ENCODE peak calls at places on chromosomes 12 and 14, in ten cellular contexts. J, Q, P, T, L, K, Z, C, M and S are unnamed samples.

GRCh38 chr12:120914794-120915193 is 10.6 kb upstream of the SPPL3 start:
- DNase-seq in J (no peak), Q (no peak), P (no peak), T (no peak), L (no peak), K (no peak), Z (no peak), C (no peak), M (no peak), S (no peak)

GRCh38 chr14:52801014-52801708 is 9.8 kb upstream of the GNPNAT1 start:
- DNase-seq in J (peak), Q (no peak), P (no peak), T (no peak), L (no peak), K (no peak), Z (no peak), C (no peak), M (peak), S (peak)

GRCh38 chr12:51389302-51389999 is 1.8 kb downstream of the GALNT6 start:
- DNase-seq in J (peak), Q (no peak), P (no peak), T (peak), L (no peak), K (no peak), Z (no peak), C (peak), M (no peak), S (peak)

GRCh38 chr14:101235042-101235871 is 326.0 kb upstream of the DIO3 start:
- DNase-seq in J (peak), Q (peak), P (peak), T (peak), L (peak), K (peak), Z (no peak), C (peak), M (peak), S (peak)

GRCh38 chr12:91182664-91183455 is at the start of gene DCN:
- DNase-seq in J (peak), Q (no peak), P (no peak), T (no peak), L (no peak), K (no peak), Z (no peak), C (no peak), M (no peak), S (peak)

GRCh38 chr14:65938738-65939137 is 526.2 kb downstream of the FUT8 start:
- DNase-seq in J (no peak), Q (no peak), P (no peak), T (no peak), L (no peak), K (no peak), Z (no peak), C (no peak), M (no peak), S (no peak)

GRCh38 chr14:32980887-32981501 is 42.3 kb downstream of the NPAS3 start:
- DNase-seq in J (no peak), Q (no peak), P (no peak), T (no peak), L (no peak), K (no peak), Z (no peak), C (no peak), M (no peak), S (no peak)

GRCh38 chr12:132455565-132455964 is 34.4 kb upstream of the FBRSL1 start:
- DNase-seq in J (no peak), Q (no peak), P (no peak), T (no peak), L (no peak), K (no peak), Z (no peak), C (no peak), M (no peak), S (no peak)

GRCh38 chr14:31926123-31926522 is 151.0 kb upstream of the ARHGAP5 start:
- DNase-seq in J (peak), Q (no peak), P (peak), T (peak), L (peak), K (peak), Z (no peak), C (no peak), M (peak), S (no peak)

GRCh38 chr14:24150993-24151392 is 3.7 kb downstream of the RNF31 start:
- DNase-seq in J (no peak), Q (no peak), P (no peak), T (no peak), L (no peak), K (no peak), Z (no peak), C (no peak), M (no peak), S (no peak)

GRCh38 chr12:7141351-7142005 is 11.3 kb downstream of the CLSTN3 start:
- DNase-seq in J (no peak), Q (no peak), P (no peak), T (no peak), L (no peak), K (no peak), Z (no peak), C (no peak), M (no peak), S (no peak)

GRCh38 chr12:65699251-65699650 is 125.0 kb upstream of the HMGA2 start:
- DNase-seq in J (peak), Q (no peak), P (no peak), T (no peak), L (no peak), K (no peak), Z (no peak), C (no peak), M (peak), S (peak)

GRCh38 chr14:99321955-99322730 is 50.1 kb upstream of the BCL11B start:
- DNase-seq in J (no peak), Q (no peak), P (no peak), T (no peak), L (no peak), K (no peak), Z (no peak), C (no peak), M (no peak), S (no peak)

GRCh38 chr12:7602287-7602686 is 63.4 kb downstream of the APOBEC1 start:
- DNase-seq in J (peak), Q (no peak), P (no peak), T (no peak), L (no peak), K (no peak), Z (no peak), C (no peak), M (no peak), S (peak)

GRCh38 chr14:90573385-90574105 is 176.7 kb downstream of the CALM1 start:
- DNase-seq in J (no peak), Q (no peak), P (no peak), T (no peak), L (no peak), K (no peak), Z (no peak), C (no peak), M (no peak), S (no peak)

GRCh38 chr12:124745891-124746570 is 117.6 kb downstream of the SCARB1 start:
- DNase-seq in J (peak), Q (peak), P (peak), T (peak), L (peak), K (no peak), Z (no peak), C (peak), M (peak), S (peak)